ENCODE peak calls at places on chromosomes 11 and 22, in five cellular contexts. Z, N, X, O and T are unnamed samples.
A peak's percentile ranks its signal among the peaks of the same experiment; 100 is the strongest.

GRCh38 chr11:1834791-1835670 is at the start of gene SYT8:
- DNase-seq in O (no peak), Z (no peak), X (no peak), N (no peak), T (no peak)

GRCh38 chr11:66631883-66632282 is 6.6 kb upstream of the RBM4 start:
- DNase-seq in O (no peak), N (no peak), X (no peak), Z (no peak), T (no peak)

GRCh38 chr11:1445741-1446445 is 40.7 kb downstream of the MOB2 start:
- DNase-seq in O (no peak), X (peak; percentile 10), Z (peak; percentile 21), N (no peak), T (no peak)

GRCh38 chr11:97514446-97514845 is 1124.6 kb downstream of the JRKL start:
- DNase-seq in X (no peak), Z (no peak), O (no peak), N (no peak), T (no peak)

GRCh38 chr11:110065189-110065588 is 28.0 kb upstream of the ZC3H12C start:
- DNase-seq in O (no peak), Z (no peak), N (no peak), X (no peak), T (no peak)

GRCh38 chr22:37197451-37198289 is 9.6 kb upstream of the C1QTNF6 start:
- DNase-seq in N (no peak), Z (peak; percentile 96), X (no peak), O (no peak), T (peak; percentile 86)

GRCh38 chr11:94731921-94732601 is 36.1 kb upstream of the AMOTL1 start:
- DNase-seq in O (no peak), Z (peak; percentile 75), X (peak; percentile 77), N (no peak), T (no peak)

GRCh38 chr22:38106814-38107578 is 3.5 kb downstream of the BAIAP2L2 start:
- DNase-seq in N (no peak), O (no peak), Z (no peak), X (no peak), T (no peak)

GRCh38 chr11:14339356-14339755 is 19.6 kb downstream of the RRAS2 start:
- DNase-seq in Z (no peak), O (no peak), X (no peak), N (no peak), T (no peak)

GRCh38 chr11:124837491-124837856 is 27.8 kb upstream of the ROBO3 start:
- DNase-seq in X (peak; percentile 56), O (peak; percentile 2), Z (peak; percentile 86), N (no peak), T (peak; percentile 58)

GRCh38 chr11:123641495-123641840 is 13.0 kb downstream of the SCN3B start:
- DNase-seq in N (no peak), Z (no peak), X (no peak), O (no peak), T (no peak)

GRCh38 chr11:57546869-57547518 is 9.6 kb downstream of the SMTNL1 start:
- DNase-seq in N (peak; percentile 39), Z (peak; percentile 50), O (no peak), X (peak; percentile 62), T (peak; percentile 75)

GRCh38 chr11:74057251-74058151 is 48.6 kb upstream of the UCP3 start:
- DNase-seq in X (peak; percentile 45), O (no peak), N (no peak), Z (no peak), T (peak; percentile 9)

GRCh38 chr11:47233051-47233450 is 15.6 kb downstream of the ACP2 start:
- DNase-seq in N (no peak), O (no peak), X (no peak), Z (no peak), T (no peak)

GRCh38 chr11:47469411-47470179 is 20.7 kb upstream of the RAPSN start:
- DNase-seq in X (no peak), N (no peak), O (no peak), Z (no peak), T (no peak)

GRCh38 chr11:66002648-66003225 is 434 bp downstream of the BANF1 start:
- DNase-seq in X (peak; percentile 84), Z (peak; percentile 52), N (no peak), O (no peak), T (peak; percentile 45)

GRCh38 chr22:50502628-50503474 is 4.7 kb downstream of the LMF2 start:
- DNase-seq in X (no peak), O (no peak), N (no peak), Z (no peak), T (no peak)

GRCh38 chr11:115958089-115959000 is 454.1 kb upstream of the CADM1 start:
- DNase-seq in O (no peak), Z (no peak), N (peak; percentile 19), X (no peak), T (no peak)

GRCh38 chr11:88464528-88464927 is 127.0 kb upstream of the CTSC start:
- DNase-seq in O (no peak), X (no peak), Z (no peak), N (no peak), T (no peak)

GRCh38 chr11:116876656-116877055 is 39.2 kb upstream of the APOA1 start:
- DNase-seq in O (no peak), Z (no peak), X (no peak), N (no peak), T (no peak)

GRCh38 chr11:132655187-132655855 is 877.0 kb downstream of the OPCML start:
- DNase-seq in N (no peak), O (no peak), Z (no peak), X (no peak), T (no peak)

GRCh38 chr22:35567794-35568193 is 27.2 kb downstream of the RASD2 start:
- DNase-seq in O (no peak), N (no peak), X (no peak), Z (no peak), T (no peak)

GRCh38 chr22:35567214-35567792 is 26.7 kb downstream of the RASD2 start:
- DNase-seq in X (no peak), Z (no peak), O (no peak), N (no peak), T (no peak)

GRCh38 chr22:35570686-35571194 is 30.1 kb downstream of the RASD2 start:
- DNase-seq in O (no peak), N (no peak), X (no peak), Z (no peak), T (no peak)

GRCh38 chr22:35569916-35570315 is 29.3 kb downstream of the RASD2 start:
- DNase-seq in Z (no peak), O (no peak), X (no peak), N (no peak), T (no peak)

DNA sequence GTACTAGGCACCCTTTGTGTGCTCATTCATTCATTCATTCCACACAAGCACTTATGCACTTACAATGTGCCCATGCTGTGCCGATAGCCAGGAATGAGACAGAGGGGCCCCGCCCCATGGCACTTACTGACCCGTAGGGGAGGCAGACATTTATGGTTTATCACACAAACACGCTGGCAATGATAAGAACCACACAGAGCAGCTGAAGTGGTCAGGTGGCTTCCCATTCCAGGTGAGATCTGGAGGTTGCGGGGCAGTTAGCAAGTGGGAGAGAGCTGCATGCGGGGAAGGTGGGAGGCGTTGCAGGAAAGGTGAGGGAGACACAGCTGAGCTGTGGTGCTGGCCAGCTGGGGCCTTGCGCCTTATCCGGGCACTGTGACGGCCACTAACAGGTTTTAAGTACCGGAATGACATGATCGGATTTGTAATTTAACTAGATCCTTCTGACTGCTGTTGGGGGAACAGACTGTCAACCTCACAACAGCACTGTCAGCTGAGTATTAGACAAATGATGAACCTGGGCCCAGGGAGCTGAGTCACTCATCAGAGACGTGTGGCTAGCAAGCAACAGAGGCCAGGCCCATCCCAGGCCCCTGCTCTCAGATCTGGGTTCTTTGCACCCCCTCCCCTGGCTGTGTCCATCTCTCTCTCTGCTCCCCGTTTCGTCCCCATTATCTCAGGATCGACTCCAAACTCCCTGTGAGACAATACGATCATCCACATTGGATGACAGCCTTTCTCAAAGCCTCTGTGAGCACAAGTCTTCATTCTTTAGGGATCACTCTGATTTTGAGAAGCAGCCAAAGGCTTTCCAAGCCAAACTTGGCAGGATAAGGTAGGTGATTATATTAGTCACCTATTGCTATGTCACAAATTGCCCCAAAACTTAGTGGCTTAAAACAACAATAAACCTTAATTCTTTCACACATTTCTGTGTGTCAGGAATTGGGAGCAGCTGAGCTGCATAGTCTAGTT is 28.4 kb downstream of the RASD2 start:
- DNase-seq in O (no peak), N (no peak), Z (no peak), X (no peak), T (no peak)
- TF ChIP-seq ESRRA in O (no peak), N (no peak), Z (no peak), X (no peak), T (no peak)

DNA sequence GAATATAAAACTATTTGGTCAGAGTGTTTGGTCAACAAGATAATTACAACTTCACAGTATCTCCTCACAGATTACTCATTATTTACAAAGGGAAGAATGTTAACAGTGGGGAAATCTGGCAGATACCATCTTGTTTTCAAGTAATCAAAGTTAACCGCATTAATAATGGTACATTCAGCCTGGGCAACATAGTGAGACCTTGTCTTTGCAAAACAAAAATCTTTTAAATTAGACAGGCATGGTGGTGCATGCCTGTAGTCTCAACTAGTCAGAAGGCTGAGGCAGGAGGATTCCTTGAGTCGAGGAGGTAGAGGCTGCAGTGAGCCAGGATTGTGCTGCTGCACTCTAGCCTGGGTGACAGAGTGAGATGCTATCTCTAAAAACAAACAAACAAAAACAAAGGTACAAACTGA is 78.5 kb downstream of the ACER3 start:
- DNase-seq in O (no peak), X (no peak), Z (peak; percentile 46), N (no peak), T (peak; percentile 48)
- TF ChIP-seq USF2 in O (no peak), X (no peak), Z (no peak), N (no peak), T (no peak)

GRCh38 chr11:70301191-70301590 is 30.7 kb downstream of the PPFIA1 start:
- DNase-seq in Z (no peak), X (no peak), N (no peak), O (no peak), T (no peak)

GRCh38 chr11:70299636-70300035 is 29.1 kb downstream of the PPFIA1 start:
- DNase-seq in O (no peak), X (no peak), N (no peak), Z (no peak), T (no peak)

GRCh38 chr11:70304208-70304603 is 33.7 kb downstream of the PPFIA1 start:
- DNase-seq in N (no peak), Z (no peak), X (no peak), O (no peak), T (no peak)

GRCh38 chr11:70303070-70303469 is 32.6 kb downstream of the PPFIA1 start:
- DNase-seq in N (no peak), Z (no peak), X (no peak), O (no peak), T (no peak)

DNA sequence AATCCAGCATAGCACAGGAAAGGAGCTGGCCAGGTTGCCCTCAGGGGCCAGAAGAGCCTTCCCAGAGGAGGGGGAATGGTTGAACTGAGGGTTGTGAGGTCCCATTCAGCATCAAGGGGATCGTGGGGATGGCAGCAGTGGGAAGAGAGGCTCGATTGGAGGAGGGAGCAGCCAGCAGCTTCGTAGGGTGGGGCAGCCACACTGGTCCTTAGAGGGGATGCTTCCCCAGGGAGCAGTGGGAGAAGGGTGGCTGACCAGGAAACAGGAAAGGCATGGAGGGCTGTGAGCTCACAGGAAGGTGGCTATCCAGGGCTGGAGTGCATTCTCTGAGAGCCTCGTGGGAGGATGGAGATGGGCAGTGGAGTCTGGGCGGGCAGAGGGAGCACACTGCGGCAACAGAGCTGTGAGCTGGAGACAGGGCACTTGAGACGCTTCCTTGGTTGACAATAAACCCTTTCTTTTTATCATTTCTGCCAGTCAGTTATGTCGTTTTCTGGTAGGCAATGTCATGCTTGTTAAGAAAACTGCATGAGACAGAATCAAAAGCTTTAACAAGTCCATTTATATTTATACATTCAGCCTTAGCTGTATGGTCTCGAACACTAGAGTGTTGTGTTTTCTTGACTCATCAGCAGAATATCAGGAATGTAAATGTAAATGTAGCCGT is 31.7 kb downstream of the PPFIA1 start:
- DNase-seq in Z (no peak), X (no peak), O (no peak), N (no peak), T (no peak)
- TF ChIP-seq ESRRA in Z (no peak), X (no peak), O (no peak), N (no peak), T (no peak)

GRCh38 chr11:111602865-111603632 is 800 bp downstream of the SIK2 start:
- DNase-seq in Z (peak; percentile 7), N (peak; percentile 50), X (peak; percentile 44), O (no peak), T (no peak)
- TF ChIP-seq USF2 in Z (no peak), N (no peak), X (no peak), O (no peak), T (no peak)